ENCODE peak calls at places on chromosomes 5 and 9, in seven cellular contexts. L is endodermal cell, M is AG04449, H is tibial artery, R is WTC11, S is NB4, Z is PC-3. A is an unnamed sample.

GRCh38 chr5:17157294-17157693 is 60.1 kb upstream of the BASP1 start:
- DNase-seq in Z (no peak), M (peak), H (no peak), L (no peak), S (no peak), R (no peak), A (no peak)

GRCh38 chr9:36093384-36093783 is 43.1 kb upstream of the GLIPR2 start:
- DNase-seq in M (no peak), R (no peak), L (no peak), H (no peak), S (peak), Z (no peak), A (no peak)

GRCh38 chr5:74009502-74009901 is 383.5 kb downstream of the ARHGEF28 start:
- DNase-seq in L (no peak), M (no peak), Z (no peak), H (no peak), S (no peak), R (no peak), A (no peak)

GRCh38 chr5:176413255-176413565 is 3.1 kb downstream of the CLTB start:
- DNase-seq in S (no peak), L (no peak), Z (no peak), R (no peak), H (no peak), M (no peak), A (no peak)

GRCh38 chr5:112933651-112934365 is 11.8 kb upstream of the REEP5 start:
- DNase-seq in Z (peak), L (no peak), R (no peak), M (peak), S (no peak), H (no peak), A (no peak)

GRCh38 chr9:79166005-79166404 is 405.8 kb upstream of the TLE4 start:
- DNase-seq in S (no peak), L (no peak), H (no peak), Z (peak), R (no peak), M (peak), A (no peak)

GRCh38 chr9:93231121-93231694 is 47.3 kb downstream of the WNK2 start:
- DNase-seq in H (no peak), S (peak), Z (no peak), M (no peak), R (no peak), L (no peak), A (no peak)

GRCh38 chr5:98099448-98100105 is 673.9 kb upstream of the RGMB start:
- DNase-seq in H (no peak), R (no peak), L (no peak), M (no peak), Z (peak), S (no peak), A (no peak)

GRCh38 chr9:34049630-34050384 is 1.1 kb upstream of the UBAP2 start:
- DNase-seq in L (peak), M (no peak), H (no peak), S (peak), R (peak), Z (no peak), A (no peak)

GRCh38 chr9:79583957-79584654 is 12.3 kb downstream of the TLE4 start:
- DNase-seq in S (peak), L (peak), R (no peak), Z (no peak), H (peak), M (no peak), A (no peak)

GRCh38 chr9:94577541-94577940 is 16.1 kb downstream of the FBP2 start:
- DNase-seq in M (no peak), Z (no peak), R (no peak), L (no peak), S (no peak), H (no peak), A (no peak)
- TF ChIP-seq CTCF in M (no peak), Z (no peak), R (no peak), L (no peak), S (no peak), H (no peak), A (no peak)

GRCh38 chr5:128667148-128667547 is 129.1 kb upstream of the FBN2 start:
- DNase-seq in Z (peak), L (no peak), R (no peak), S (peak), H (no peak), M (no peak), A (no peak)
- TF ChIP-seq CTCF in Z (peak), L (peak), R (no peak), S (no peak), H (no peak), M (no peak), A (no peak)

DNA sequence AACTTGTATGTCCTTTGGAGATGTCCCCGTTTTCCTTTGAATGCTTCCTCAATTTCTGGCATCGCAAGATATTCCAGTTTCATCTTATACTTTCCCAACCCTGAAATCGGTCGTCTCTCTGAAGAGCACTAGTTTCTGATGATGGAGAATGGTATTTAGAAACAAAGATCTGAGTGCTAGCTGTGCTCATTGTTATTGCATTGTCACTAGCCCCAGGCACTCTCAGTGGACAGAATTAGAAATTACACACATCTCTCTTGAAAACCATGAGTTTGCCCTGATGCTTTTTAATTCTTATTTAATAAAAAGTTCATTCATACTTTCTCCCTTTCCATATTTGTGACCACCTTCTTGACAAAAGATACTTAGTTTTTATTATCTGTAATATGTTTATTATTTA is 67.7 kb downstream of the C9orf152 start:
- DNase-seq in H (no peak), Z (peak), M (no peak), R (no peak), L (no peak), S (no peak), A (no peak)
- TF ChIP-seq CTCF in H (no peak), Z (peak), M (no peak), R (no peak), L (peak), S (no peak), A (no peak)

GRCh38 chr9:133478851-133479711 is at the start of gene SLC2A6:
- DNase-seq in S (peak), R (peak), Z (peak), H (peak), M (no peak), L (peak), A (peak)
- TF ChIP-seq CTCF in S (no peak), R (no peak), Z (no peak), H (no peak), M (no peak), L (no peak), A (no peak)

GRCh38 chr5:146039420-146039819 is 66.0 kb downstream of the PLAC8L1 start:
- DNase-seq in L (no peak), Z (no peak), S (peak), M (no peak), R (no peak), H (no peak), A (no peak)

GRCh38 chr5:146042628-146043279 is 62.6 kb downstream of the PLAC8L1 start:
- DNase-seq in L (no peak), R (no peak), S (no peak), M (peak), H (no peak), Z (peak), A (no peak)

GRCh38 chr5:146040559-146040958 is 64.8 kb downstream of the PLAC8L1 start:
- DNase-seq in L (no peak), M (no peak), H (no peak), S (no peak), R (no peak), Z (no peak), A (no peak)

GRCh38 chr5:146043722-146044121 is 61.7 kb downstream of the PLAC8L1 start:
- DNase-seq in L (no peak), M (no peak), S (no peak), R (no peak), Z (no peak), H (no peak), A (no peak)

DNA sequence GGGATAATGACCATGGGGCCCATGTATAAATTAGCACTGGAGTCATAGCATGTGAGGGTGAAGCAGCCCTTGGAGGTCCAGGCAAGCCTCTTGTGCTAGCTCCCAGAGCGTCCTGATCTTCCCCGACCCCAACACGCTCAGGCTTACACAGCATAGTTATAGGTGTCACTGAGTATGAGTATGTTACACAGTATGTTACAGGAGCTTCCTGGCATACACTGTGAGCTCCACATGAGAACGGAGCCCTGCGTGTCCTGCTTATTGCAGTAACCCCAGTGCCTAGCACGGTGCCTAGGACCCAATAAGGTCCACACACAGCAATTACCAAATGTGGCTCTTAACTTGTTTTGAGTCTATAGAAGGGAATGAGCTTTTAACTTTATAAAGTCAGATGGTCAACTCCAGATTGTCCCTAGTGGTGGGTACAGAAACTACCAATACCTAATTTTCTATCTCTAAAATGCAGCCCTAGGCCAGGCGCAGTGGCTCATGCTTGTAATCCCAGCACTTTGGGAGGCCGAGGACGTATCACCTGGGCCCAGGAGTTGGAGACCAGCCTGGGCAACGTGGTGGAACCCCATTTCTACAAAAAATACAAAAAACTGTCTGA is 64.1 kb downstream of the PLAC8L1 start:
- DNase-seq in R (no peak), M (no peak), L (no peak), Z (peak), H (no peak), S (peak), A (no peak)
- TF ChIP-seq CTCF in R (no peak), M (no peak), L (peak), Z (peak), H (peak), S (peak), A (peak)

DNA sequence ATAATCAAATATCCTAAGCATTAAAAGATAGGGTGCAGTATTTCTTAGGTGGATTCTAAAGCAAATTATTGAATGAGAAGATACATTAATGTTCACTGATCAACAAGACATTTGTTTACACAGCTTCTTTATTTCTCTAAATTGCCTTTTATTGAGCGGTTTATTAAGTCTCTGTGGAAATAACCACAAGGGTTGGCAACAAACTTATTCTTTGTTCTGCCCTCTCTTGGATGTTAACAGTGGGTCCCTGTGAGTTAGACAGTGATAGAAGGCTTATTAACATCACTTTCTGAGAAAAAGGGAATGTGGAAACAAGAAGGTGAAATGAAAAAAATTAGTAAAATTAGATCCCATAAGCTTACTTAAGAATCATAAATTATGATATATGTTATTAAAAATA is 82.7 kb upstream of the C6 start:
- DNase-seq in R (no peak), Z (no peak), S (no peak), M (no peak), L (no peak), H (no peak), A (no peak)
- TF ChIP-seq CTCF in R (no peak), Z (no peak), S (no peak), M (no peak), L (no peak), H (no peak), A (no peak)

GRCh38 chr9:110828148-110828730 is 159.6 kb downstream of the MUSK start:
- DNase-seq in Z (no peak), M (no peak), S (no peak), H (peak), L (no peak), R (no peak), A (no peak)
- TF ChIP-seq CTCF in Z (no peak), M (no peak), S (no peak), H (no peak), L (no peak), R (no peak), A (no peak)

DNA sequence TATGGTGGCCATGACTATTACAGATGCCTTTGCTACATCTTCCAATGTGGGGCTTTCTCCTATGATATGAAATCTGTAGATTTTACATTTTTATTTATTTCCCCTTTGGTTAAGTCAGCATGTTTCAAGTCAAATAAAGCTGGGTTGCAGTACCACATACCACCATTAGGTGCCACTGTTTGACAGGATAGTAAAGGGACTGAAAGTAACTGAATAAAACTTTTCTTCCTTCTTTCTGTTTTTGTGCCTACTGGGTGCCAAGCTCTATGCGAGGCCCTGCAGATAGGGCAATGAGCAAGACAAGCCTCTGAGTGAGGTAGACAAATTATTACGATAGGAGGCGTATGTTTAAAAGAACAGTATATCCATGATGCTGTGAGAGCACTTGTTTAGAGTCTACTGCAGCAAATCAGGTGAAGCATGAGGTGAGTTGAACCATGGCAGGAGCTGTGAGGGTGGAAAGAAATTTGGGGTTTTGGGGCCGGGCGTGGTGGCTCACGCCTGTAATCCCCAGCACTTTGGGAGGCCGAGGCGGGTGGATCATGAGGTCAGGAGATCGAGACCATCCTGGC is 64.8 kb downstream of the GDNF start:
- DNase-seq in R (peak), M (no peak), H (no peak), Z (peak), L (peak), S (peak), A (peak)
- TF ChIP-seq CTCF in R (peak), M (peak), H (peak), Z (peak), L (peak), S (peak), A (peak)

DNA sequence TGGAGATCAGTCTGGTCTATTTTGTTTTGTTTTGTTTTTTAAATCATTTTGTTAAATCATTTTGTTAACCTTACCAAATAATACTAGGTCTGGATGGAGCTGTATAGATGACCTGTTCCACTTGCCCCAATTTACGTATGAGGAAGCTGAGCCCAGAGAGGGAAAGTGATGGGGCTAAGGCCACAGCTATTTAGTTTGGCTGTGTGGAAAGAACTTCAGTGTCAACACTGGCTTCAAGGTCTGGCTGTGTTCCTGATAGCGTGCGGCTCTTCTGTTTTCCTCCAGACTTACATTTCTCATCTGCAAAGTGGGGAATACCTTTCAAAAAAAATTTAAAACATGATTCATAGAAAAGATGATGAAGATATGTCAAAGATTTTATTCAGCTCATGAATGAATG is 112.5 kb downstream of the PTTG1 start:
- DNase-seq in R (no peak), H (no peak), S (no peak), M (no peak), L (peak), Z (no peak), A (no peak)
- TF ChIP-seq CTCF in R (no peak), H (no peak), S (no peak), M (no peak), L (no peak), Z (no peak), A (no peak)

DNA sequence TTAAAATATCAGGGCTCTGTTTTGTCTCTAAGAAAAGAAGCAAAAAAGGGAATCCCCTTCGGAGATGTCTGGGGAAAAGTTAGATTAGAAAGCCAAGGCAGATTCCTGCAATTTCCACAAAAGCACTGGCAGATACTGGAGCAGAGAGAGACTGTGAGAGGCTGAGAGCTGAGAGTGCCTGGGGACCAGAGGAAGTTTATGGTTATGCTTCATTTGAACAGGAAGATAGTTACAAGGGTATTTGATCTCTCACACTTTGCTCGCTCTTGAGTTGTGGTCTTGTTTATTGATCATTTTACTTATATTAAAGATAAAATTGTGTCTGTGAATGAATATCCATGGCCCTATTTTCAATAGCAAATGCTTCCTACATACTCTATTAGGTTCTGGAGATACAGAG is 32.8 kb upstream of the FAM81B start:
- DNase-seq in L (no peak), R (no peak), S (no peak), M (no peak), Z (no peak), H (no peak), A (no peak)
- TF ChIP-seq CTCF in L (no peak), R (no peak), S (no peak), M (no peak), Z (no peak), H (no peak), A (no peak)